ENCODE peak calls at places on chromosomes 13 and 19, in eight cellular contexts. T, W, F, L, B, S, H and C are unnamed samples.

GRCh38 chr19:1507192-1507660 is 5.6 kb downstream of the ADAMTSL5 start:
- DNase-seq in T (no peak), W (no peak), F (no peak), L (no peak), B (no peak), S (no peak), H (peak), C (no peak)

GRCh38 chr19:38030681-38031422 is 123.8 kb downstream of the SIPA1L3 start:
- DNase-seq in T (no peak), W (no peak), F (no peak), L (no peak), B (no peak), S (no peak), H (no peak), C (no peak)

GRCh38 chr13:33761744-33762143 is 56.2 kb upstream of the RFC3 start:
- DNase-seq in T (no peak), W (no peak), F (no peak), L (no peak), B (no peak), S (no peak), H (no peak), C (no peak)

GRCh38 chr19:29487432-29487831 is 38.4 kb upstream of the VSTM2B start:
- DNase-seq in T (no peak), W (no peak), F (no peak), L (no peak), B (no peak), S (no peak), H (peak), C (no peak)

GRCh38 chr19:45947926-45948325 is 25.7 kb downstream of the NOVA2 start:
- DNase-seq in T (no peak), W (peak), F (no peak), L (no peak), B (no peak), S (no peak), H (no peak), C (no peak)

GRCh38 chr13:42981317-42981716 is 10.7 kb downstream of the EPSTI1 start:
- DNase-seq in T (no peak), W (no peak), F (no peak), L (no peak), B (no peak), S (no peak), H (no peak), C (no peak)

GRCh38 chr19:2015611-2015950 is at the start of gene BTBD2:
- DNase-seq in T (no peak), W (peak), F (peak), L (peak), B (no peak), S (no peak), H (no peak), C (peak)

GRCh38 chr13:77136902-77137420 is 110.0 kb upstream of the FBXL3 start:
- DNase-seq in T (no peak), W (peak), F (no peak), L (no peak), B (no peak), S (no peak), H (no peak), C (no peak)

GRCh38 chr19:1523412-1524205 is at the start of gene PLK5:
- DNase-seq in T (no peak), W (no peak), F (no peak), L (no peak), B (no peak), S (no peak), H (no peak), C (no peak)

GRCh38 chr13:106143392-106143791 is 392.1 kb downstream of the EFNB2 start:
- DNase-seq in T (no peak), W (no peak), F (no peak), L (no peak), B (no peak), S (no peak), H (no peak), C (no peak)

GRCh38 chr13:32887617-32888016 is 128.6 kb upstream of the KL start:
- DNase-seq in T (no peak), W (no peak), F (no peak), L (no peak), B (no peak), S (no peak), H (no peak), C (no peak)

GRCh38 chr19:17336872-17337674 is at the start of gene GTPBP3:
- DNase-seq in T (peak), W (peak), F (peak), L (peak), B (peak), S (peak), H (peak), C (peak)

GRCh38 chr19:48516536-48516935 is 4.9 kb upstream of the LMTK3 start:
- DNase-seq in T (no peak), W (no peak), F (no peak), L (no peak), B (no peak), S (no peak), H (no peak), C (no peak)